ENCODE peak calls at places on chromosomes 11 and 22, in four cellular contexts. One of them, this sample, is unnamed.

GRCh38 chr22:49848690-49849160 is 4.9 kb upstream of the ZBED4 start:
- DNase-seq in GM12891: no peak
- DNase-seq in GM12878: no peak
- DNase-seq in H1: no peak
- DNase-seq in this sample: no peak

GRCh38 chr11:122478986-122479385 is 176.5 kb upstream of the UBASH3B start:
- DNase-seq in GM12891: no peak
- DNase-seq in GM12878: no peak
- DNase-seq in H1: no peak
- DNase-seq in this sample: no peak

GRCh38 chr11:130211781-130212401 is 52.3 kb downstream of the ST14 start:
- DNase-seq in GM12891: no peak
- DNase-seq in GM12878: no peak
- DNase-seq in H1: peak; percentile 39
- DNase-seq in this sample: no peak

GRCh38 chr11:124762077-124762623 is at the start of gene ESAM:
- DNase-seq in GM12891: peak; percentile 84
- DNase-seq in GM12878: no peak
- DNase-seq in H1: peak; percentile 64
- DNase-seq in this sample: peak; percentile 76

GRCh38 chr11:86644291-86644690 is 28.1 kb downstream of the ME3 start:
- DNase-seq in GM12891: no peak
- DNase-seq in GM12878: no peak
- DNase-seq in H1: no peak
- DNase-seq in this sample: no peak

GRCh38 chr22:38696606-38697005 is 4.1 kb downstream of the JOSD1 start:
- DNase-seq in GM12891: no peak
- DNase-seq in GM12878: no peak
- DNase-seq in H1: no peak
- DNase-seq in this sample: no peak

GRCh38 chr11:94768602-94769511 is 701 bp downstream of the AMOTL1 start:
- DNase-seq in GM12891: peak; percentile 18
- DNase-seq in GM12878: no peak
- DNase-seq in H1: peak; percentile 63
- DNase-seq in this sample: no peak

GRCh38 chr11:105799728-105800462 is 190.0 kb downstream of the GRIA4 start:
- DNase-seq in GM12891: no peak
- DNase-seq in GM12878: no peak
- DNase-seq in H1: no peak
- DNase-seq in this sample: no peak

GRCh38 chr11:130476922-130477491 is 28.6 kb downstream of the ADAMTS15 start:
- DNase-seq in GM12891: no peak
- DNase-seq in GM12878: no peak
- DNase-seq in H1: peak; percentile 40
- DNase-seq in this sample: no peak

GRCh38 chr22:22945195-22945594 is 57.6 kb downstream of the IGLL5 start:
- DNase-seq in GM12891: no peak
- DNase-seq in GM12878: no peak
- DNase-seq in H1: no peak
- DNase-seq in this sample: no peak

GRCh38 chr22:43296279-43296902 is 46.8 kb downstream of the SCUBE1 start:
- DNase-seq in GM12891: no peak
- DNase-seq in GM12878: no peak
- DNase-seq in H1: no peak
- DNase-seq in this sample: no peak

GRCh38 chr22:22168190-22168940 is 76.2 kb upstream of the VPREB1 start:
- DNase-seq in GM12891: peak; percentile 31
- DNase-seq in GM12878: peak; percentile 57
- DNase-seq in H1: no peak
- DNase-seq in this sample: no peak

DNA sequence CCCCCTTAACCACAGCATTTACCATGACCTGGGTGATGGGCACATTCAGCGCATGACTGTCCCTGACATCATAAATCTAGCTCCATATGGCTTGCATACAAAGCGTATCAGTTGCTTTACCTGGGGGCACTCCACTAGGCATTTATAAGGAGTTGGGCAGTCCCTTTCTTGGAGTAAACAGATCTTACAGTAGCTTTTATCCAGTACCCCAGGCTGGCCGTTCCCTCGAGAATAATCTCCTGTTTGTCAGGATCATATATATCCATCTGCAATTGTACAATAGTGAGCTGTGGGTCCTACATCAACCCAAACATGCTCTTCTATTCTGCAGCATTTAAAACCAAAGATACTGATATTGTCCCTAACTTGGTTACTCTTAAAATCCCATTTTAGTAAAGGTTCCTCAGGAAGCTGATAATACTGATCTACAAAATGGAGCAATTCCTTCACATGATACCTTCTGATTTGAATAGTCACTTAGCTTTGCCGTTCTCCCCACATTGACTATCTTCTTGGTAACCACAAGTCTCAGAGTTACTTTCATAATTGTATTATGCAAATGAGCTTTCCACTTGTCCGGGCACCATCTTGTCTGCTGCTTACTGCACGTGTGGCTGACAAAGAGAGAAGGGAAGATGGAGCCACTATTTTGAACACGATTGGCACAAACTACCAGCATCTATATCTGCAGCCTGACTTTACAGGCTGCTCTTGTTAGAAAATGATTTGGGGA is 205.0 kb downstream of the CWF19L2 start:
- DNase-seq in GM12891: no peak
- DNase-seq in GM12878: peak; percentile 7
- DNase-seq in H1: no peak
- DNase-seq in this sample: no peak
- TF ChIP-seq TAF1 in GM12891: no peak
- TF ChIP-seq TAF1 in GM12878: no peak
- TF ChIP-seq TAF1 in H1: no peak
- TF ChIP-seq TAF1 in this sample: no peak

GRCh38 chr11:74185695-74186094 is 14.6 kb downstream of the PPME1 start:
- DNase-seq in GM12891: no peak
- DNase-seq in GM12878: no peak
- DNase-seq in H1: no peak
- DNase-seq in this sample: no peak
- TF ChIP-seq POLR2A in GM12891: no peak
- TF ChIP-seq POLR2A in GM12878: no peak
- TF ChIP-seq POLR2A in H1: no peak
- TF ChIP-seq POLR2A in this sample: no peak

DNA sequence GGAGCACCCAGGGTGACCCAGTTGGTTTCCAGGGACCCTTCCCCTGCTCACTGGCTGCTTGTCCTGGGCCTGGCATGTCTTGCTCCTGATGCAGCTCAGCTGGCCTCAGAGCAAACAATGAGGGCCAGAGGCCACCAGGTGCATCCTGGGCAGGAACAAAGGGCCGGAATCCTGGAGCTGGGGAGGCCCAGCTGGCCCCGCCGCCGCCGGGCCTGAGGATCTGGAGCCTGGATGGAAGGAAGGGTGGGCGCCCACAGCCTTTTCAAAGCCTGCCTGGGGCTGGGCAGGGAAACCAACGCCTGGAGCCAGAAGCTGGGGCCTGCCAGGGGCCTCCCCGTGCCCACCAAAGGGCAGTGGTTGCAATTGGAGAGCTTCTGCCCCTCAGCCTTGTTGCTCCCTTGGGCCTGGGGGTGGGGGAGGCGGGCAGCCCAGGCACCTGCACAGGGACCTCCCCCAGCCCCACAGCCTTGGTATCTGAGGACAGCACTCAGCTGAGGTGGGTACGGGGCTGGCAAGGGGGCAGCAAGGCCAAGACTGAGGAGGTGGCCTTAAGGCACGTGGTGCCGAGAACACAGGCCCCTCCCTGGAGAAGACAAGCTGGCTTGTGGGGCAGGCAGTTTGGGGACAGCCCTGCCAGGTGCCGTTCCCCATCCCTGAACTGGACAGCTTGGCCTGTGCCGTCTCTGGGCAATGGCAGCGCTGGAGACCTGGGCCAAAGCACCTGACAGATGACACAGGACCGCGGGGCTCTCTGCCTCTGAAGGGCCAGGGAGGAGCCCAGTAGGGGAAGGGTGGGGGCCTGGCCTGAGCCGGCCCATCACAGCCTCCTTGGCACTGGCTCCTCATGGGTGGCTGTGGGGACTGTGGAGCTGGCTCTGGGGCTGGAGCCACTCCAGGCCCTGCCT is 7.1 kb upstream of the ADORA2A start:
- DNase-seq in GM12891: no peak
- DNase-seq in GM12878: no peak
- DNase-seq in H1: no peak
- DNase-seq in this sample: no peak
- TF ChIP-seq POLR2AphosphoS5 in GM12891: no peak
- TF ChIP-seq POLR2AphosphoS5 in GM12878: no peak
- TF ChIP-seq POLR2AphosphoS5 in H1: no peak
- TF ChIP-seq POLR2AphosphoS5 in this sample: no peak

DNA sequence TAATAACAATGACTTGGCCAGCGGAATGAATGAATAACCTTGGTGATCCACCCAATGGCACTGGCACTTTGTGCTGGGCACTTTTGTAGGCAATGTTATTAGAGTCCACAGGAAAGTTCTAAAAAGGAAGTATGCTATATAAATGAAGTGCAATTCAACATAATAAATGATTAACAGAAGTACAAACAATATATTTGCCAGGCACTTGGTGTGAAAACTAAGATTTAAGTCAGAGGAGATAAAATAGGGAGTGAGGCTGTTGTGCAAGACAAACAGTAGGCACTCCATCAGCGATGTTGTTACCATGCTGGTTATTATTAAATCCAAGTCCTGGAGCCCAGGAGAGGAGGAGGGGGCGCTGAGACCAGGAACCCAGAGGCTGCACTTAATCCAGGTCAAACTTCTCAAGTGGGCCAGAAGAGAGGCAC is 173.8 kb downstream of the LARGE1 start:
- DNase-seq in GM12891: no peak
- DNase-seq in GM12878: no peak
- DNase-seq in H1: no peak
- DNase-seq in this sample: no peak
- TF ChIP-seq TAF1 in GM12891: no peak
- TF ChIP-seq TAF1 in GM12878: no peak
- TF ChIP-seq TAF1 in H1: no peak
- TF ChIP-seq TAF1 in this sample: no peak

DNA sequence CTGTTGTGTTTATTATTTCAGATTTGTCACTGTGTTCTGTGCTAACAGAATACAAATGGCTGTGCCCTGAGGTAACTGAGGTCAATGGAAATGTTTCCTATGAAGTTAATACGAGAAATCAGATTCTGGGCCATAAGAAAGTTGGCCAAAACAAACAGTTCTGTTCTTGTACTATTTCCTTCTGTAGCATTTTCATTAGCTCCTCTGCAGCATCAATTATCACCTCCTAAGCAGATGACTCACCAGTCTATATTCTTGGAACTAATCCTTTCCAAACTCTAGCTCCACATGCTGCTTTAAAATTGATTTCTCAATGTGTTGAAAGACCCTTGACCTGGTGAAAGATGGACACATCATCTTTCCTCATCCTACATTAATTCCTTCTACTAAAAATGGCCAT is 736.0 kb downstream of the NELL1 start:
- DNase-seq in GM12891: no peak
- DNase-seq in GM12878: no peak
- DNase-seq in H1: no peak
- DNase-seq in this sample: no peak
- TF ChIP-seq POLR2A in GM12891: no peak
- TF ChIP-seq POLR2A in GM12878: no peak
- TF ChIP-seq POLR2A in H1: no peak
- TF ChIP-seq POLR2A in this sample: no peak

DNA sequence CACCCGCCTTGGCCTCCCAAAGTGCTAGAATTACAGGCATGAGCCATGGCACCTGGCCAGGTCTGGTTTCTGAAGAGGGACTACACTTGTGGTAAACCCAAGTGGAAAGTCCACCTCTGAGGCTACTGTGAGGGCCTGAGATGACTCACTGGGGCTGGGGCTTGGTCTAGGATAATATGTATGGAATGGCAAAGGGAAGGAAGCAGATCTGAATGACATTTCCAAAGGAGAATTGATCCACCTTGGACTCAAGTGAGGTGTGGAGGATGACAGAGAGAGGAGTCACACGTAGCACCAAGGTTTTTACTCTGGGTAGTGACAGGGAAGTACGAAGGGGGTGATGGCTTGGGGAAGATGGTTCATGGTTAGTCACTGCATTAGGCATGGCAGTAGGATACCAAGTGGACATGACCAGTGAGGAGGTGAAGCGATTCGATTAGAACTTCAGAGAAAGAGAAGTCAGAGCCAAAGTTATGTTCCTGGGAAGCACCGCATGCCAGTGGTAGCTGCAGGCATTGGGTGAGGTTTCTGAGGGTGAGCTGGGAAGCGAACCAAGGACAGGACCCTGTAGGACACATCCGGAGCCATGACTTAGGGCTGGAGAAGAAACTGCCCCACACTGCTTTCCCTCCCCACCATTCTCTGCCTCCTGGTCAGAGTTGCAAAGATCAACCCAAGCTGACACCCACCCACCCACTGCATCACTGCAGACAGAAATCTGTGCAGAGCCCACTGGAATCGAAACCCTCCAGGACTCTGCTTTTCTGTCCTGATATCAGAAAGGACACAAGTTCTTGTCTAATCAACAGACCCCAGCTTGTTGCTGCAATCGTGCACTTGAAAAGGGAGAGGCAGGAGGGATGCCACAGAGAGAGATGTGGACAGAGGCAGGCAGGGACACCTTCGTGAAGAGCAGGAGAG is 13.0 kb upstream of the BCL9L start:
- DNase-seq in GM12891: no peak
- DNase-seq in GM12878: no peak
- DNase-seq in H1: no peak
- DNase-seq in this sample: no peak
- TF ChIP-seq POLR2AphosphoS5 in GM12891: no peak
- TF ChIP-seq POLR2AphosphoS5 in GM12878: no peak
- TF ChIP-seq POLR2AphosphoS5 in H1: no peak
- TF ChIP-seq POLR2AphosphoS5 in this sample: no peak

This sample was measured in GM12892.